ENCODE peak calls at places on chromosomes 4 and X, in six cellular contexts. K is vagina, X is epithelial cell of esophagus, J is fibroblast of pulmonary artery, Z is heart left ventricle, Y is astrocyte of the spinal cord. B is an unnamed sample.

GRCh38 chr4:24559032-24559821 is 25.1 kb downstream of the DHX15 start:
- DNase-seq in Z (no peak), Y (no peak), J (no peak), K (no peak), X (no peak), B (no peak)

GRCh38 chrX:69616520-69617203 is 749 bp downstream of the EDA start:
- DNase-seq in J (peak; percentile 10), Y (no peak), X (peak; percentile 0), Z (peak; percentile 8), K (no peak), B (peak; percentile 32)

GRCh38 chr4:152588869-152589268 is 53.0 kb upstream of the FBXW7 start:
- DNase-seq in X (no peak), J (no peak), K (no peak), Z (no peak), Y (no peak), B (no peak)

GRCh38 chr4:67465032-67465762 is 80.1 kb downstream of the CENPC start:
- DNase-seq in X (no peak), Z (no peak), Y (no peak), K (no peak), J (no peak), B (no peak)

GRCh38 chr4:94253036-94253435 is 45.4 kb downstream of the SMARCAD1 start:
- DNase-seq in K (no peak), J (peak; percentile 7), X (peak; percentile 30), Y (peak; percentile 14), Z (no peak), B (no peak)

GRCh38 chr4:10299601-10300000 is 157.6 kb downstream of the ZNF518B start:
- DNase-seq in X (peak; percentile 61), J (no peak), Y (no peak), Z (no peak), K (no peak), B (no peak)

GRCh38 chr4:22071749-22072148 is 123.2 kb upstream of the KCNIP4 start:
- DNase-seq in Z (no peak), J (peak; percentile 1), X (peak; percentile 83), Y (no peak), K (no peak), B (no peak)

GRCh38 chr4:2363056-2363719 is 55.3 kb downstream of the ZFYVE28 start:
- DNase-seq in J (no peak), Y (no peak), Z (no peak), K (no peak), X (no peak), B (peak; percentile 88)

GRCh38 chr4:67103001-67103737 is 442.1 kb downstream of the CENPC start:
- DNase-seq in X (no peak), Z (no peak), Y (no peak), K (no peak), J (no peak), B (no peak)

GRCh38 chr4:181685461-181685860 is 557.7 kb upstream of the TENM3 start:
- DNase-seq in X (peak; percentile 56), K (no peak), Z (no peak), J (peak; percentile 41), Y (peak; percentile 63), B (no peak)

DNA sequence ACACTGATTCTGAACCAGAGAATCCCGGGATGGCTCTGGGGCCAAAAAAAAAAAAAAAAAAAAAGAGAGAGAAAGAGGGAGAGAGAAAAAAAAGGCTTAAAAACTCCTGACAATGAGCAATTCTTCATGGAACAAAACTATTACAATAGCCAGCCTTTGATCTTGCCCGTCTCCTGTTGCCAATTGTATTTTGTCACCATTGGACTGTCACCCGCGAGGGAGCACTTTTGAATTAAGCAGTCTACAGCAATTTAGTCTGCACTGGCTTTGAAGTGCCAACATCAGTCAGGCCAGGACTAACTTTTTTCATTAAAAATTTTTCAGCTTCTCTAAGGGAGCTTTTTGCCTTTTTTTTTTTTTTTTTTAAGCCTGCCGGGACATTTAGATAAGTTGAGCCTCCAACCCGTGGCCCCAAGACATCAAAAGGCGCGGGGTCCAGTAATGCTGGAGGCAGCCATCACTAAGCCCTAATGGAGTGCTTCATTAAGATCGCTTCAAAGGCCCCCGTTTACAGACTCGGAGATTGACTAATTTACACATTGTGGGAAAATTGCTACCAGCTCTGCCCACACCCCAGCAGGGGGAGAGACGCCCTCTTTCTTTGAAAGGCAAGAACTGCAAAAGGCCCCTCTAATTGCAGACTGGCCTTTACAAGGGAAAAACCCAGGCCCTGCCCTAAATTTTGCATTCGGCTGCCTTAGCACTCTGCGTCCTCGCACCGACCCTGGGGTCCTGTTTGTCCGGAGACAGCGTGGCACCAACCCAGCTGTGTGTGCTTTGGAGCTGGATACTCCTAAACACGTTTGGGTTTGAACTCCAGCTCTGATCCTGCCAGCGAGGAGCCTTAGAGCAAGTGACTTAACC is 98.1 kb upstream of the MSX1 start:
- DNase-seq in J (no peak), X (no peak), Y (no peak), Z (no peak), K (no peak), B (no peak)
- TF ChIP-seq CTCF in J (no peak), X (no peak), Y (peak; percentile 50), Z (no peak), K (no peak), B (no peak)

DNA sequence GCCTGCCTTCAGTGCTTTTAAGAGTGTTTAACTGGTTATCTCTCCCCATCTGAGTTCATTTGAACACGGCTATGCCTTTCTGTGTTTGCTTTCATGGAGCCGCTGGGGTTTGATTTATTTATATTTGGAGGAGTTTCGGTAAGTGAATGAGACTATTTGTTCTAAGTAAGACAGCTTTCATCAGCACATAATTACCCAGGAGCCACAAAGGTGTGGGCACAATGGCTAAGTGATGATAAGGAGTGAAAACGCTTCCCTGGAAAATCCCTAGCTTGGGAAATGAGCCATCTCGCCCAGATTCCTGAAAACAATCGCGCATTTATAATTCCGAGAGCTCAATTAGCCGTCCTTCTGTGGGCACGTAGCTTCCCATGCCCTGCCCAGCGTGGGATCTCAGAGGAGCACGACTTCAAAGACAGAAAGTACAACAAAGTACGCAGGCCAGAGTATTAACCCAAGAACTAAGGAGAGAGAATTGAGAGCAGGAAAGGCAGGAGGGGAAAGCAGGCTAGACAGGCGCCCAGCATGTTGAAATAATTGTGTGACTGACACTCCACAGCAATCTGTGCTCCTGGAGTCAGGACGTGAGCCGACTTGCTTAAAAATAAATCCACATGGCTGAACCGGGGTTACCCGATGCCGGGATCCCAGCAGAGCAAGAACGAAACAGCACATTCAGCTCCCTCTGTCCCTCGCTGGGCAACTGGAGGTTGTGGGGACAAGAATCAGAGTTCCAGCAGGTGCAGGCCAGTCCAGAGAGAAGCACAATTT is 99.0 kb downstream of the DHRSX start:
- DNase-seq in X (peak; percentile 94), Y (peak; percentile 78), J (no peak), K (no peak), Z (peak; percentile 18), B (peak; percentile 20)
- H3K4me3 ChIP-seq in X (peak overlapping the region; percentile 28), Y (peak overlapping the region; percentile 5), J (no peak overlapping the region), K (peak overlapping the region; percentile 7), Z (no peak overlapping the region), B (no peak overlapping the region)

GRCh38 chrX:110462957-110463356 is 104.3 kb downstream of the RTL9 start:
- DNase-seq in Y (no peak), K (no peak), J (no peak), X (no peak), Z (no peak), B (no peak)
- TF ChIP-seq CTCF in Y (peak; percentile 22), K (no peak), J (no peak), X (no peak), Z (peak; percentile 12), B (no peak)

GRCh38 chr4:163548481-163549243 is 54.2 kb downstream of the TMA16 start:
- DNase-seq in Z (no peak), J (peak; percentile 80), X (peak; percentile 67), K (no peak), Y (peak; percentile 71), B (peak; percentile 13)

GRCh38 chr4:163556169-163556568 is 61.7 kb downstream of the TMA16 start:
- DNase-seq in Z (no peak), K (no peak), Y (peak; percentile 20), X (no peak), J (no peak), B (no peak)

GRCh38 chr4:163554870-163555465 is 60.5 kb downstream of the TMA16 start:
- DNase-seq in Z (no peak), K (no peak), X (peak; percentile 38), Y (peak; percentile 43), J (peak; percentile 50), B (no peak)

GRCh38 chr4:163553146-163553545 is 58.7 kb downstream of the TMA16 start:
- DNase-seq in Y (no peak), J (no peak), Z (no peak), K (no peak), X (no peak), B (no peak)

GRCh38 chr4:163550869-163551267 is 56.4 kb downstream of the TMA16 start:
- DNase-seq in K (no peak), Y (no peak), Z (no peak), J (no peak), X (no peak), B (no peak)
- H3K4me3 ChIP-seq in K (no peak overlapping the region), Y (no peak overlapping the region), Z (no peak overlapping the region), J (no peak overlapping the region), X (no peak overlapping the region), B (no peak overlapping the region)

GRCh38 chrX:77628294-77629025 is 157.6 kb downstream of the ATRX start:
- DNase-seq in Z (no peak), Y (peak; percentile 4), K (no peak), X (no peak), J (no peak), B (no peak)
- TF ChIP-seq CTCF in Z (peak; percentile 15), Y (no peak), K (no peak), X (no peak), J (no peak), B (no peak)

GRCh38 chr4:39365360-39365759 is 802 bp downstream of the RFC1 start:
- DNase-seq in K (no peak), J (no peak), Y (no peak), X (no peak), Z (no peak), B (no peak)

GRCh38 chr4:39362827-39363226 is 3.3 kb downstream of the RFC1 start:
- DNase-seq in J (no peak), Y (no peak), X (no peak), K (no peak), Z (no peak), B (no peak)

GRCh38 chr4:39367166-39367565 is 1.0 kb upstream of the RFC1 start:
- DNase-seq in K (no peak), J (no peak), X (no peak), Y (no peak), Z (no peak), B (no peak)

GRCh38 chr4:39365931-39366771 is at the start of gene RFC1:
- DNase-seq in X (peak; percentile 96), Z (peak; percentile 90), K (peak; percentile 92), J (peak; percentile 94), Y (peak; percentile 92), B (peak; percentile 94)

DNA sequence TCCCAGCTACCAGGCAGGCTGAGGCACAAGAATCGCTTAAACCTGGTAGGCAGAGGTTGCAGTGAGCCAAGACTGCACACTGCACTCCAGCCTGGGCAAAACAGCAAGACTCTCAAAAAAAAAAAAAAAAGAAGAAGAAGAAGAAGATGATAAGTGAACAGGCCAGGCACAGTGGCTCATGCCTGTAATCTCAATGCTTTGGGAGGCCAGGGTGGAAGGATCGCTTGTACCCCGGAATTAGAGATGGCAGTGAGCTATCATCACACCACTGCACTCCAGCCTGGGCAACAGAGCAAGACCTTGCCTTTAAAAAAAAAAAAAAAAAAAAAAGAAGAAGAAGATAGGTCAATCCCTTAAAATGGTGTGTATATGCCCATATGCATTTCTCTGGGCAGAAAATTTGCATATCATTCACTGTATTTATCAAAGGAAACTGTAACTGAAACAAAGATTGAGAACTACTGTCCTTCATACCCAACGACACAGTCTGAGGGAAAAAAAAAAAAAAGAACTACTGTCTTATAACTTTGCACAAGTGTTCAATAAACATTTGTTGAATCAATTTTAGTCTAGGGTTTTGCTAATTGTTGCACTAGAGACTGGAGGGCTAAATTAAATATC is 2.3 kb downstream of the RFC1 start:
- DNase-seq in X (no peak), J (no peak), Z (no peak), K (no peak), Y (no peak), B (no peak)
- H3K4me3 ChIP-seq in X (no peak overlapping the region), J (no peak overlapping the region), Z (no peak overlapping the region), K (no peak overlapping the region), Y (no peak overlapping the region), B (no peak overlapping the region)

B was measured in body of pancreas.